ENCODE peak calls at places on chromosome 2, in eight cellular contexts. D is brain microvascular endothelial cell; N is H9; E is cardiac fibroblast; Q is PC-3; L is BJ; V is GM12865; P is CD4-positive, alpha-beta T cell. R is an unnamed sample.

GRCh38 chr2:24930768-24931167 is 10.7 kb upstream of the ADCY3 start:
- DNase-seq in L (no peak), P (no peak), V (peak), Q (peak), E (peak), N (no peak), D (no peak), R (peak)

GRCh38 chr2:161961046-161961445 is 113.0 kb downstream of the DPP4 start:
- DNase-seq in N (no peak), Q (no peak), L (no peak), E (no peak), P (no peak), V (no peak), D (no peak), R (no peak)

GRCh38 chr2:114685102-114685501 is 242.7 kb downstream of the DPP10 start:
- DNase-seq in E (no peak), Q (no peak), V (no peak), D (no peak), P (no peak), N (no peak), L (no peak), R (no peak)

GRCh38 chr2:196592912-196593881 is 46.3 kb upstream of the CCDC150 start:
- DNase-seq in Q (peak), E (peak), L (no peak), N (peak), D (peak), P (no peak), V (peak), R (peak)

GRCh38 chr2:85903849-85904248 is 15.1 kb upstream of the ST3GAL5 start:
- DNase-seq in L (no peak), E (no peak), D (no peak), N (no peak), V (no peak), P (no peak), Q (no peak), R (no peak)

GRCh38 chr2:162153608-162154224 is 1.7 kb upstream of the GCG start:
- DNase-seq in Q (peak), N (peak), P (peak), D (peak), V (peak), E (peak), L (no peak), R (peak)

GRCh38 chr2:187034434-187034833 is 185.5 kb upstream of the ZSWIM2 start:
- DNase-seq in Q (no peak), P (no peak), V (no peak), L (no peak), E (peak), D (no peak), N (no peak), R (no peak)

GRCh38 chr2:232515599-232515998 is 4.6 kb upstream of the PRSS56 start:
- DNase-seq in D (no peak), P (no peak), V (no peak), N (no peak), L (no peak), Q (no peak), E (no peak), R (no peak)

GRCh38 chr2:211085056-211085680 is 528.8 kb downstream of the CPS1 start:
- DNase-seq in Q (peak), D (peak), V (peak), E (peak), L (no peak), N (no peak), P (no peak), R (peak)

GRCh38 chr2:144516417-144516980 is 3.4 kb downstream of the ZEB2 start:
- DNase-seq in L (no peak), V (no peak), E (peak), N (no peak), Q (no peak), P (no peak), D (no peak), R (peak)

GRCh38 chr2:24297663-24298062 is 62.7 kb downstream of the ITSN2 start:
- DNase-seq in N (no peak), D (no peak), P (no peak), L (no peak), Q (no peak), V (no peak), E (no peak), R (no peak)

GRCh38 chr2:174593574-174594203 is 3.9 kb downstream of the WIPF1 start:
- DNase-seq in L (no peak), V (peak), E (peak), Q (peak), D (peak), P (peak), N (no peak), R (peak)

GRCh38 chr2:174590928-174591648 is 6.5 kb downstream of the WIPF1 start:
- DNase-seq in D (no peak), E (peak), L (no peak), N (no peak), Q (peak), P (no peak), V (no peak), R (no peak)

GRCh38 chr2:174594451-174594850 is 3.2 kb downstream of the WIPF1 start:
- DNase-seq in L (no peak), Q (no peak), E (no peak), D (no peak), N (no peak), P (no peak), V (no peak), R (no peak)

GRCh38 chr2:174591740-174592139 is 5.9 kb downstream of the WIPF1 start:
- DNase-seq in V (no peak), Q (no peak), P (no peak), N (no peak), L (no peak), E (no peak), D (no peak), R (no peak)

GRCh38 chr2:174593041-174593440 is 4.6 kb downstream of the WIPF1 start:
- DNase-seq in D (no peak), E (no peak), V (no peak), N (no peak), Q (no peak), L (no peak), P (no peak), R (no peak)
- TF ChIP-seq CTCF in D (no peak), E (no peak), V (no peak), N (no peak), Q (no peak), L (no peak), P (no peak), R (no peak)

GRCh38 chr2:20015482-20016083 is 3.1 kb upstream of the MATN3 start:
- DNase-seq in L (no peak), V (peak), D (peak), Q (peak), P (no peak), N (no peak), E (peak), R (no peak)

GRCh38 chr2:20019747-20020146 is 7.3 kb upstream of the MATN3 start:
- DNase-seq in Q (no peak), V (no peak), P (no peak), E (no peak), N (no peak), D (no peak), L (no peak), R (no peak)

GRCh38 chr2:20018576-20019152 is 6.2 kb upstream of the MATN3 start:
- DNase-seq in D (no peak), Q (no peak), E (no peak), V (no peak), N (no peak), P (no peak), L (no peak), R (no peak)

GRCh38 chr2:20013061-20013721 is 723 bp upstream of the MATN3 start:
- DNase-seq in N (peak), P (no peak), Q (no peak), D (no peak), E (peak), L (no peak), V (no peak), R (no peak)

DNA sequence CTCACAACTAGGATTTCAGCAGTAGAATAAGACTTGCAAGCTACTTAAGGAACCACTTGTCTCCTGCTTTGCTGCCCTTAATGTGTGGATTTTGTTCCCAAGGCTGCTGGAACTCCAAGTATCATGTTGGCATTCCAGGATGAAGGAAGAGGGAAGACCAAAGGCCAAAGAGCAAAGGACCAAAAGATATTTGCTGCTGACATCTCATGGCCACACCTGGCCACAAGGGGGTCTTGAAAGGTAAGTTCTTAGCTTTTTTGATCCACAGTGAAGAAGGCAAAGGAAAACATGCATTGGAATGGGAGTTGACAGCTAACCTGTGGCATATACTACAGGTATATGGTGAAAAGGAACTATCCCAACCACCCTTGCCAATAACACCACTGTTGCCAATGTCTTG is 3.9 kb upstream of the MATN3 start:
- DNase-seq in L (no peak), P (no peak), N (peak), E (no peak), V (no peak), D (no peak), Q (no peak), R (no peak)
- TF ChIP-seq CTCF in L (no peak), P (no peak), N (peak), E (no peak), V (no peak), D (no peak), Q (peak), R (no peak)

DNA sequence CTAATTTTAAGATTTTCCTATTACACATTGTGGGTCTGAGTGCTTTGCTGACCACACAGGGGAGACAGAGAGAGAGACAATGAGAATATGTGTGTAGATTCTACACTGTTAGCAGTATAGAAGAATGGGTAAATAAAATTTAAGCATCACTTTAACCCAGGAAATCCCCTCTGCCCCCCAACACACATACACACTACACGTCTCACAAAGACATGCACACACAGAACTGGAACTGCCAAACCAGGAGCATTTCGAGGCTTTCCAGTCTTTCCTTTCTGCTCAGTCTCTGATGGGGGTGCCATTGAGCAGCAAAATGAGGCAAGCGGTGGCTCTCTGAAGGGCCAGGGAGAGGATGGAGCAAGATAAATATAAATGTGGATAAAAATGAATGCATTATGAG is 2.5 kb downstream of the MERTK start:
- DNase-seq in D (peak), L (no peak), E (peak), Q (peak), P (no peak), V (no peak), N (no peak), R (peak)
- TF ChIP-seq CTCF in D (peak), L (peak), E (peak), Q (peak), P (no peak), V (no peak), N (peak), R (no peak)

GRCh38 chr2:237913193-237913917 is 53.5 kb upstream of the UBE2F start:
- DNase-seq in N (no peak), V (no peak), Q (no peak), E (no peak), D (no peak), L (no peak), P (no peak), R (no peak)

GRCh38 chr2:237909801-237910475 is 50.5 kb downstream of the RAMP1 start:
- DNase-seq in Q (no peak), V (no peak), E (no peak), N (no peak), L (no peak), P (no peak), D (no peak), R (no peak)

GRCh38 chr2:237911363-237912017 is 52.1 kb downstream of the RAMP1 start:
- DNase-seq in D (no peak), E (no peak), N (no peak), V (no peak), P (no peak), Q (no peak), L (no peak), R (no peak)

GRCh38 chr2:237910576-237911362 is 51.3 kb downstream of the RAMP1 start:
- DNase-seq in L (no peak), D (no peak), Q (no peak), N (no peak), V (no peak), E (no peak), P (no peak), R (no peak)

GRCh38 chr2:237912271-237913192 is 53.1 kb downstream of the RAMP1 start:
- DNase-seq in V (no peak), E (no peak), N (no peak), Q (no peak), P (no peak), L (no peak), D (no peak), R (no peak)
- TF ChIP-seq CTCF in V (no peak), E (no peak), N (no peak), Q (no peak), P (no peak), L (no peak), D (no peak), R (no peak)

GRCh38 chr2:164913640-164914346 is 41.5 kb downstream of the SLC38A11 start:
- DNase-seq in V (no peak), P (no peak), L (no peak), Q (peak), E (peak), D (peak), N (no peak), R (no peak)
- TF ChIP-seq CTCF in V (no peak), P (no peak), L (peak), Q (peak), E (peak), D (peak), N (peak), R (no peak)

GRCh38 chr2:74958277-74959105 is at the start of gene POLE4:
- DNase-seq in D (peak), E (peak), P (peak), V (peak), Q (peak), L (peak), N (peak), R (peak)
- TF ChIP-seq CTCF in D (no peak), E (no peak), P (no peak), V (no peak), Q (no peak), L (no peak), N (no peak), R (no peak)

GRCh38 chr2:164717000-164717597 is 95.8 kb upstream of the GRB14 start:
- DNase-seq in N (no peak), V (no peak), Q (peak), L (no peak), E (peak), P (no peak), D (no peak), R (no peak)

GRCh38 chr2:164706522-164706921 is 85.2 kb upstream of the GRB14 start:
- DNase-seq in D (peak), E (peak), N (no peak), Q (peak), P (no peak), V (no peak), L (peak), R (no peak)

GRCh38 chr2:164710252-164710633 is 89.0 kb upstream of the GRB14 start:
- DNase-seq in E (peak), D (peak), Q (peak), V (no peak), P (no peak), L (no peak), N (no peak), R (no peak)

GRCh38 chr2:164714471-164714870 is 93.2 kb upstream of the GRB14 start:
- DNase-seq in N (no peak), E (no peak), V (no peak), P (no peak), L (no peak), Q (no peak), D (no peak), R (no peak)

GRCh38 chr2:164711246-164712138 is 90.2 kb upstream of the GRB14 start:
- DNase-seq in N (no peak), Q (peak), L (no peak), D (no peak), P (no peak), E (no peak), V (no peak), R (no peak)
- TF ChIP-seq CTCF in N (no peak), Q (no peak), L (no peak), D (no peak), P (no peak), E (no peak), V (no peak), R (no peak)